ENCODE peak calls at places on chromosomes 11 and 22, in nine cellular contexts. U is thyroid gland; V is stomach; N is adrenal gland; C is right lobe of liver; S is heart right ventricle; E is AG10803; W is breast epithelium; M is CD4-positive, alpha-beta memory T cell. Y is an unnamed sample.

GRCh38 chr11:134036484-134037092 is 32.3 kb upstream of the JAM3 start:
- DNase-seq in U (peak), V (no peak), N (no peak), C (no peak), S (no peak), E (no peak), W (no peak), M (peak), Y (no peak)

GRCh38 chr11:4881860-4882500 is at the start of gene OR51T1:
- DNase-seq in U (no peak), V (no peak), N (no peak), C (no peak), S (no peak), E (peak), W (no peak), M (no peak), Y (no peak)

GRCh38 chr11:33452806-33453205 is 195.6 kb downstream of the HIPK3 start:
- DNase-seq in U (no peak), V (no peak), N (peak), C (no peak), S (no peak), E (peak), W (no peak), M (no peak), Y (peak)

GRCh38 chr11:12876340-12876739 is 132.8 kb upstream of the RASSF10 start:
- DNase-seq in U (peak), V (no peak), N (no peak), C (no peak), S (no peak), E (peak), W (no peak), M (no peak), Y (peak)

GRCh38 chr11:127247261-127247660 is 246.7 kb upstream of the KIRREL3 start:
- DNase-seq in U (no peak), V (no peak), N (no peak), C (no peak), S (no peak), E (no peak), W (no peak), M (no peak), Y (no peak)

GRCh38 chr22:29458551-29458950 is 20.2 kb downstream of the RFPL1 start:
- DNase-seq in U (no peak), V (no peak), N (no peak), C (no peak), S (no peak), E (peak), W (no peak), M (no peak), Y (no peak)

GRCh38 chr11:131889146-131889577 is 518.7 kb downstream of the NTM start:
- DNase-seq in U (no peak), V (no peak), N (no peak), C (no peak), S (no peak), E (peak), W (no peak), M (no peak), Y (peak)

GRCh38 chr22:19549428-19549827 is 25.2 kb upstream of the CLDN5 start:
- DNase-seq in U (no peak), V (no peak), N (no peak), C (no peak), S (no peak), E (no peak), W (no peak), M (no peak), Y (no peak)

GRCh38 chr22:49930596-49931412 is 12.4 kb downstream of the CRELD2 start:
- DNase-seq in U (peak), V (peak), N (peak), C (peak), S (no peak), E (peak), W (peak), M (peak), Y (peak)

GRCh38 chr22:11253000-11253511 is 4274.9 kb upstream of the OR11H1 start:
- DNase-seq in U (no peak), V (no peak), N (no peak), C (peak), S (peak), E (no peak), W (no peak), M (no peak), Y (no peak)

GRCh38 chr11:112265659-112266409 is 5.2 kb upstream of the PLET1 start:
- DNase-seq in U (no peak), V (no peak), N (no peak), C (no peak), S (no peak), E (peak), W (no peak), M (no peak), Y (no peak)

GRCh38 chr22:50542416-50542927 is 3.2 kb upstream of the KLHDC7B start:
- DNase-seq in U (no peak), V (no peak), N (peak), C (no peak), S (no peak), E (no peak), W (no peak), M (no peak), Y (no peak)

GRCh38 chr11:109785714-109786113 is 307.5 kb upstream of the ZC3H12C start:
- DNase-seq in U (no peak), V (no peak), N (no peak), C (no peak), S (no peak), E (peak), W (no peak), M (no peak), Y (peak)

GRCh38 chr11:30046211-30046945 is 29.5 kb upstream of the KCNA4 start:
- DNase-seq in U (no peak), V (no peak), N (no peak), C (no peak), S (no peak), E (no peak), W (no peak), M (no peak), Y (no peak)

GRCh38 chr11:88644724-88645123 is 307.2 kb upstream of the CTSC start:
- DNase-seq in U (no peak), V (no peak), N (no peak), C (no peak), S (no peak), E (no peak), W (no peak), M (no peak), Y (no peak)

GRCh38 chr11:72441647-72442267 is 7.4 kb upstream of the CLPB start:
- DNase-seq in U (no peak), V (no peak), N (peak), C (no peak), S (no peak), E (peak), W (no peak), M (no peak), Y (peak)

GRCh38 chr11:41622707-41623359 is 163.4 kb upstream of the LRRC4C start:
- DNase-seq in U (no peak), V (no peak), N (no peak), C (no peak), S (no peak), E (no peak), W (no peak), M (no peak), Y (no peak)

DNA sequence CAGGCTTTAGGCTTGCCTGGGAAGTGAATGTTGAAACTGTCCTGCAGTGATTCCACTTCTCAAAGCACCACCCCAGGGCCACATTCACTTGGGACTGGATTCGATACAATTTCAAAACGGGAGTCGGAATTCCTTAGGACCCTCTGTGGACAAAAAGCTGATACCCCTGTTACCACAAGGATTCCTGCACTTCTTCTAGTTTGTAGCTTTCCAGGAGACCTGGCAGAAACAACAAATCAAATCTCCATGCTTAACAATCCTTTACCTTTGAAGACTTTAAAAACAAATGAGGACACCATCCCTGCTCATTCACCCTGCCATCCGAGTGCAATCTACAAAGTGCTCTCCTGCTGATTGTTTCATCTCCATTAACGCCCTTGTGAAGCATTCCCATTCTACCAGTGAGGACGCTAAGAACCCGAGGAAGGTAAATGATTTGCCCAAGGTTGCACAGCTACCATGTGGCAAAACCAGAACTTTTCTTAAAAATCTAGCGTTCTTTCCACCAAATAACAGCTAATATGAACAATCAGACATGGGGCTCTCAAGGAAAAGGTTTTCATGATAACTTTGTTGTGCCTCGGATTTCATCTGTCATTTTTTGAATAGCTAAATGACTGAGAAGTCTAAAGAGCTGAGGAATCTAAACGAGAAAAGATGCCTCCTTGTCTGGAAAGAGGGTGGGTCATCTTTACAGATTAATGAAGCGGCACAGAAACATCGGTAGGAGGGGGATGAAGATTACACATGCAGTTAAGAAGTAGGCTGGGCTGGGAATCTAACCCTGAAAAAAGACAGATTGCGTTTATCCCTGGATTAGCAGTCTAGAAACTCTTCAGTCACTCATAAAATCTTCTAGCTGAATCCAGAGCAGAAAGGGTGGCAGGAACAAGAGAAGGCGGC is 722 bp upstream of the MPZL2 start:
- DNase-seq in U (no peak), V (no peak), N (no peak), C (no peak), S (no peak), E (no peak), W (no peak), M (no peak), Y (no peak)
- H3K4me3 ChIP-seq in U (no peak), V (peak), N (no peak), C (peak), S (peak), E (no peak), W (peak), M (no peak), Y (no peak)

DNA sequence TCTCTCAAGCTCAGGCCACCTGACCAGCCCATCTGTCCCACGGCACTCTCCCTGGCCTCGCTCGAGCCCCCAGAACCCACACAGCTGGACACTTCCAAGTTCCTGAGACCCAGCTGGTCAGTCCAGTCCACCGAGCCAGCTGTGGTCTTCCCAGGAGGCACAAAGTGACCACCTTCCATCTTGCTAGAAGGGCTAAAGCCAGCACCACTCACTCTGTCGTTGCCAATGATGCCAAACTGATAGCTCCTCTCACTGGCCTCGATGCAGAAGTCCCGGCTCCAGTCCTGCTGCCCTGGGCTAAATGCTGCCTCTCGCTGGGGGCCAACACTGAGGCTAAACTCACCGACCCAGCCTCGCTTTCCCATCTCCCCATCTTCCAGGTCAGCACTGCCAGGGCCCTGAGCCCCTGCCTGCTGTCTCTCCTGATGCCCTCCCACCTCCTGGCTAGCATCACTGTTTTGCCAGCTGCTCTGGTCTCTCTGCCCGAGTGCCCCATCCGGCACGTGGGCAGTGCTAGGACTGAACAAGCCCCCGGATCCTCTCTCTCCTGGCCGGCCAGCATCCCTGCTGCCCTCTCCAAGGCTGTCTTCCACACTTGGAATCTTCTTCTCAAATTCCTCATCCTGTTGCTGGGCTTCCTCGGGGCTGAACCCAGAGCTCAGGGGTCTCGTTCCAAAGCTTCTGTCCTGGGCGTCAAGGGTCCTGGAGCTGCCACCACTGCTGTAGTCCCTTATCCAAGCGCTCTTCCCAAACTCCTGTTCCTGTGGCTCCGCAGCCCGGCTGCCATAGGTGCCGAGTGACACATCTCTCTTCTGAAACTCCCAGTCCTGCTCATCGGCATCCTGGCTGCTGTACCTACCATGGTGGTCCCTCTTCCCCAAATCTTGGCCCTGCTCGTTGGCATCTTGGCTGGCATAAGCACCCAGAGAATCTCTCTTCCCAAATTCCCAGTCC is 15.4 kb downstream of the TNKS1BP1 start:
- DNase-seq in U (no peak), V (no peak), N (no peak), C (peak), S (no peak), E (no peak), W (no peak), M (no peak), Y (no peak)
- H3K4me3 ChIP-seq in U (no peak), V (peak), N (no peak), C (peak), S (no peak), E (no peak), W (no peak), M (no peak), Y (no peak)

GRCh38 chr11:67117667-67118058 is 1.4 kb upstream of the KDM2A start:
- DNase-seq in U (no peak), V (no peak), N (peak), C (peak), S (peak), E (peak), W (no peak), M (peak), Y (no peak)
- H3K4me3 ChIP-seq in U (no peak), V (peak), N (no peak), C (peak), S (peak), E (no peak), W (peak), M (peak), Y (no peak)

DNA sequence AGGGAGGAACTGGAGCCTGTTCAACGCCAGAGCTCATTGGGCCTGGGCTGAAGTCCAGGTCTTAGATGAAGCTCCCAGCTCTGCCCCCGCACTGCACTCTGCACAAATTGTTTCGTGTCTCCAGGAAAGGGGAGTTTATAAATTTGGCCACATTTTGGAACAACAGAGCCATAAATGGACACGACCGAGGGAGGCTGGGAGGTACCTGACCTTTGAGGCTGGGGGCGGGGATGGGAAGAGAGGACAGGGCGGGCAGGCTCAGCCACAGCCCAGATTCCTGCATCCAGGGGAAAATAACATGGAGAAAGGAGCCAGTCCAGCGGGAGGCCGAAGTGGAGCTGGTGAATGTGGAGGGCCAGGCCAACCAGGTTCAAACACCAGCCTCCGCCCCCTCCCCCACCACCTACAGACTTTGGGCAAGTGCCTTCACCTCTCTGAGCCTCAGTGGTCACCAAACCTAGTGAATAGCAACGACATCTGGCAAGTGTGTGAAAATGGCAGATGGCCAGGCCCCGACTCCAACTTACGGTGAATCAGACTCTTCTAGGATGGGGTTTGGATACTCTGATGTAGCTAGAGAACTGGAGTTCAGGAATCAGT is 36.8 kb upstream of the SMTN start:
- DNase-seq in U (peak), V (peak), N (peak), C (peak), S (peak), E (peak), W (peak), M (no peak), Y (peak)
- H3K4me3 ChIP-seq in U (no peak), V (no peak), N (no peak), C (no peak), S (no peak), E (no peak), W (no peak), M (no peak), Y (no peak)